ENCODE peak calls at places on chromosomes 16 and 17, in nine cellular contexts. M is tibial artery, D is mammary epithelial cell, Z is astrocyte of the spinal cord, P is fibroblast of villous mesenchyme, I is Peyer's patch, G is HCT116, S is GM23338, L is testis. Y is an unnamed sample.

GRCh38 chr17:40415390-40415789 is 2.3 kb downstream of the TOP2A start:
- DNase-seq in P (peak; percentile 70), Z (peak; percentile 56), G (no peak), I (no peak), M (no peak), L (no peak), S (peak; percentile 64), D (peak; percentile 33), Y (no peak)

GRCh38 chr17:27631897-27632725 is 1.1 kb downstream of the LGALS9 start:
- DNase-seq in I (no peak), Z (no peak), L (no peak), M (no peak), P (no peak), S (no peak), G (no peak), D (no peak), Y (no peak)

GRCh38 chr16:58018803-58019202 is 6.8 kb upstream of the MMP15 start:
- DNase-seq in Z (no peak), P (no peak), I (peak; percentile 43), M (no peak), L (no peak), S (peak; percentile 75), G (no peak), D (no peak), Y (no peak)

GRCh38 chr16:9258423-9259051 is 167.1 kb downstream of the HAPSTR1 start:
- DNase-seq in G (peak; percentile 34), M (no peak), D (peak; percentile 12), S (peak; percentile 87), P (peak; percentile 8), I (peak; percentile 55), L (peak; percentile 34), Z (peak; percentile 4), Y (no peak)

GRCh38 chr16:5581963-5582362 is 484.4 kb upstream of the EEF2KMT start:
- DNase-seq in D (no peak), S (no peak), Z (no peak), G (no peak), L (no peak), I (no peak), M (no peak), P (no peak), Y (no peak)

GRCh38 chr17:74523308-74523707 is 8.0 kb downstream of the CD300LB start:
- DNase-seq in G (no peak), P (no peak), L (no peak), M (no peak), Z (no peak), S (no peak), D (no peak), I (no peak), Y (no peak)

GRCh38 chr16:4506450-4506849 is 30.3 kb downstream of the HMOX2 start:
- DNase-seq in I (no peak), M (peak; percentile 42), D (peak; percentile 64), Z (peak; percentile 78), S (peak; percentile 93), L (peak; percentile 77), P (peak; percentile 75), G (peak; percentile 39), Y (peak; percentile 65)

GRCh38 chr16:16150117-16150877 is 73.0 kb downstream of the ABCC6 start:
- DNase-seq in P (peak; percentile 34), L (peak; percentile 95), D (no peak), Z (peak; percentile 59), M (peak; percentile 44), S (peak; percentile 28), G (no peak), I (no peak), Y (peak; percentile 59)

GRCh38 chr16:27204232-27204915 is 1.0 kb downstream of the KDM8 start:
- DNase-seq in D (no peak), S (peak; percentile 61), I (no peak), P (no peak), G (peak; percentile 13), M (no peak), L (peak; percentile 63), Z (no peak), Y (no peak)

GRCh38 chr16:9787717-9788116 is 394.5 kb downstream of the GRIN2A start:
- DNase-seq in M (no peak), P (no peak), L (no peak), Z (no peak), S (no peak), G (no peak), D (no peak), I (no peak), Y (no peak)

GRCh38 chr16:14302399-14303181 is 231.5 kb downstream of the MRTFB start:
- DNase-seq in G (no peak), L (no peak), P (peak; percentile 31), Z (no peak), M (no peak), D (peak; percentile 22), S (peak; percentile 72), I (no peak), Y (no peak)

GRCh38 chr17:64777413-64778101 is 115.5 kb upstream of the SMURF2 start:
- DNase-seq in P (no peak), S (peak; percentile 29), G (no peak), L (no peak), M (no peak), I (peak; percentile 53), Z (no peak), D (no peak), Y (no peak)

GRCh38 chr17:4492762-4493561 is 5.7 kb upstream of the SPNS2 start:
- DNase-seq in D (peak; percentile 32), P (peak; percentile 64), Z (no peak), L (peak; percentile 75), S (peak; percentile 96), M (no peak), G (no peak), I (peak; percentile 71), Y (peak; percentile 26)

GRCh38 chr16:24118126-24118821 is 137.9 kb upstream of the CACNG3 start:
- DNase-seq in G (no peak), I (no peak), P (no peak), S (no peak), L (no peak), M (no peak), D (no peak), Z (no peak), Y (no peak)

GRCh38 chr17:65522751-65523404 is 38.6 kb downstream of the AXIN2 start:
- DNase-seq in D (no peak), P (no peak), S (no peak), G (no peak), Z (no peak), L (no peak), M (no peak), I (no peak), Y (no peak)

GRCh38 chr17:62637809-62638208 is 10.3 kb downstream of the MRC2 start:
- DNase-seq in G (peak; percentile 22), Z (no peak), I (no peak), L (no peak), P (no peak), D (no peak), S (peak; percentile 73), M (no peak), Y (no peak)

GRCh38 chr17:64254755-64255154 is 8.3 kb downstream of the TEX2 start:
- DNase-seq in Z (no peak), L (no peak), P (no peak), S (no peak), D (peak; percentile 40), G (no peak), I (no peak), M (no peak), Y (no peak)

GRCh38 chr17:59848778-59849177 is 44.0 kb downstream of the TUBD1 start:
- DNase-seq in P (peak; percentile 97), Z (no peak), L (peak; percentile 42), M (peak; percentile 86), G (no peak), S (no peak), I (no peak), D (peak; percentile 48), Y (no peak)

GRCh38 chr17:57463103-57463885 is 207.0 kb downstream of the MSI2 start:
- DNase-seq in Z (peak; percentile 90), L (no peak), I (no peak), D (peak; percentile 80), P (peak; percentile 51), G (no peak), M (no peak), S (no peak), Y (no peak)

GRCh38 chr17:15456972-15457722 is 10.3 kb downstream of the CDRT4 start:
- DNase-seq in G (no peak), P (peak; percentile 87), I (no peak), Z (peak; percentile 90), S (no peak), L (peak; percentile 45), M (peak; percentile 69), D (no peak), Y (peak; percentile 99)

GRCh38 chr16:85749686-85750020 is 1.2 kb downstream of the C16orf74 start:
- DNase-seq in Z (no peak), L (no peak), D (no peak), M (no peak), G (no peak), I (no peak), S (no peak), P (no peak), Y (no peak)

GRCh38 chr17:46191332-46192210 is 1.7 kb downstream of the KANSL1 start:
- DNase-seq in D (peak; percentile 29), Z (no peak), P (peak; percentile 70), M (no peak), G (no peak), I (no peak), L (peak; percentile 52), S (peak; percentile 91), Y (no peak)

DNA sequence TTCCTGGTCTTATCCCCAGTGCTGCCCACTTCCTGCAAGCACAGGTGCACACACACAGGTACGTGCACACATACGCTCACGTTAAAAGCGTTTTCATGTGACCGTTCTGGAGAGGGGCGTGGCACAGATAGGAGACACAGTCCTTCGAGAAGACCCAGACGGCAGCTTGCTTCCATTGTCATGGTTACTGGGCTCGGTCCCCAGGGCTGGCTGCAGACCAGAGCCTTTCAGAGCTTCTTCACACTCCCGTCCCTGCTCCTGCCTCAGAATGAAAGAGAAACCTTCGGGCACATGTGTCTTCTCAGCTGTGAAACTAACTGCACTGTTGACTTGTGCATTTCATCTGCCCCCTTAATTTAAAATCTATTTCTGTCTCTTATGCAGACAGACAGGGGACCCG is 154.2 kb downstream of the PITPNC1 start:
- DNase-seq in M (no peak), P (peak; percentile 45), L (peak; percentile 62), I (no peak), S (peak; percentile 53), G (no peak), Z (no peak), D (no peak), Y (no peak)
- TF ChIP-seq CTCF in M (no peak), P (no peak), L (no peak), I (no peak), S (no peak), G (no peak), Z (no peak), D (no peak), Y (no peak)

GRCh38 chr16:78504391-78504945 is 405.0 kb downstream of the WWOX start:
- DNase-seq in P (peak; percentile 86), D (no peak), M (peak; percentile 45), G (no peak), I (no peak), L (peak; percentile 32), S (no peak), Z (no peak), Y (no peak)
- H3K4me3 ChIP-seq in P (no peak overlapping the region), D (no peak overlapping the region), M (no peak overlapping the region), G (no peak overlapping the region), I (no peak overlapping the region), L (no peak overlapping the region), S (no peak overlapping the region), Z (no peak overlapping the region), Y (no peak overlapping the region)

GRCh38 chr16:54194008-54194731 is 92.4 kb downstream of the IRX3 start:
- DNase-seq in L (peak; percentile 78), M (peak; percentile 89), D (no peak), S (peak; percentile 71), I (no peak), Z (peak; percentile 60), G (no peak), P (peak; percentile 31), Y (peak; percentile 11)
- TF ChIP-seq CTCF in L (peak; percentile 17), M (no peak), D (no peak), S (no peak), I (no peak), Z (no peak), G (peak; percentile 32), P (no peak), Y (no peak)

GRCh38 chr17:61400786-61401279 is 1.2 kb downstream of the TBX2 start:
- DNase-seq in M (no peak), Z (no peak), D (no peak), S (no peak), I (no peak), G (no peak), P (peak; percentile 58), L (no peak), Y (no peak)
- H3K4me3 ChIP-seq in M (peak overlapping the region; percentile 77), Z (peak overlapping the region; percentile 49), D (no peak overlapping the region), S (peak overlapping the region; percentile 23), I (peak overlapping the region; percentile 30), G (no peak overlapping the region), P (peak overlapping the region; percentile 74), L (peak overlapping the region; percentile 68), Y (peak overlapping the region; percentile 60)

Y was measured in HFF-Myc.